ENCODE peak calls at places on chromosomes 3 and 15, in ten cellular contexts. I is EL; H is lower lobe of right lung; V is neural crest cell; R is cardiac fibroblast; Q is posterior cingulate gyrus; N is activated T-cell treated with anti-CD3 and anti-CD28 coated beads, Interleukin-2, amount 50 U/mL, for 24 hours; Z is NCI-H460; J is PC-9; L is GF-D8. D is an unnamed sample.

GRCh38 chr15:40130799-40131502 is 22.3 kb upstream of the BMF start:
- DNase-seq in I (no peak), H (no peak), V (no peak), R (no peak), Q (no peak), N (no peak), Z (no peak), J (no peak), L (no peak), D (no peak)

GRCh38 chr15:29435811-29436210 is 166.2 kb upstream of the NSMCE3 start:
- DNase-seq in I (peak), H (no peak), V (no peak), R (no peak), Q (no peak), N (no peak), Z (no peak), J (no peak), L (no peak), D (no peak)

GRCh38 chr3:98717584-98717983 is 45.6 kb upstream of the ST3GAL6 start:
- DNase-seq in I (no peak), H (no peak), V (no peak), R (no peak), Q (no peak), N (no peak), Z (no peak), J (no peak), L (no peak), D (no peak)

GRCh38 chr3:31219131-31219843 is 313.4 kb upstream of the STT3B start:
- DNase-seq in I (peak), H (no peak), V (no peak), R (no peak), Q (no peak), N (no peak), Z (no peak), J (no peak), L (peak), D (peak)

GRCh38 chr3:135237371-135237770 is 442.3 kb downstream of the EPHB1 start:
- DNase-seq in I (no peak), H (no peak), V (no peak), R (no peak), Q (no peak), N (no peak), Z (no peak), J (no peak), L (no peak), D (no peak)

GRCh38 chr3:38227989-38228388 is 37.6 kb upstream of the SLC22A13 start:
- DNase-seq in I (peak), H (no peak), V (no peak), R (peak), Q (no peak), N (no peak), Z (no peak), J (no peak), L (no peak), D (peak)

GRCh38 chr3:105253225-105253624 is 113.5 kb upstream of the ALCAM start:
- DNase-seq in I (no peak), H (no peak), V (no peak), R (peak), Q (no peak), N (no peak), Z (no peak), J (no peak), L (no peak), D (no peak)

GRCh38 chr3:152061296-152061695 is 187.9 kb downstream of the SUCNR1 start:
- DNase-seq in I (no peak), H (no peak), V (no peak), R (no peak), Q (no peak), N (no peak), Z (no peak), J (no peak), L (no peak), D (no peak)

GRCh38 chr3:49712631-49713317 is 6.7 kb downstream of the AMIGO3 start:
- DNase-seq in I (no peak), H (no peak), V (no peak), R (no peak), Q (no peak), N (no peak), Z (no peak), J (no peak), L (no peak), D (no peak)